ENCODE peak calls at places on chromosomes 16 and 17, in ten cellular contexts. One of them, this sample, is unnamed.

GRCh38 chr17:34658796-34659195 is 79.4 kb downstream of the TMEM132E start:
- DNase-seq in vagina: no peak
- DNase-seq in neural crest cell: no peak
- DNase-seq in body of pancreas: no peak
- DNase-seq in adrenal gland: no peak
- DNase-seq in dorsolateral prefrontal cortex: no peak
- DNase-seq in nephron progenitor cell: no peak
- DNase-seq in AG04450: no peak
- DNase-seq in activated CD8-positive, alpha-beta T cell treated with anti-CD3 and anti-CD28 coated beads for 36 hours: no peak
- DNase-seq in left ventricle myocardium inferior: no peak
- DNase-seq in this sample: no peak

GRCh38 chr17:64728041-64728695 is 66.1 kb upstream of the SMURF2 start:
- DNase-seq in vagina: no peak
- DNase-seq in neural crest cell: no peak
- DNase-seq in body of pancreas: no peak
- DNase-seq in adrenal gland: peak
- DNase-seq in dorsolateral prefrontal cortex: no peak
- DNase-seq in nephron progenitor cell: no peak
- DNase-seq in AG04450: no peak
- DNase-seq in activated CD8-positive, alpha-beta T cell treated with anti-CD3 and anti-CD28 coated beads for 36 hours: no peak
- DNase-seq in left ventricle myocardium inferior: no peak
- DNase-seq in this sample: no peak

GRCh38 chr17:75505152-75505409 is 10.3 kb downstream of the CASKIN2 start:
- DNase-seq in vagina: no peak
- DNase-seq in neural crest cell: no peak
- DNase-seq in body of pancreas: no peak
- DNase-seq in adrenal gland: no peak
- DNase-seq in dorsolateral prefrontal cortex: no peak
- DNase-seq in nephron progenitor cell: no peak
- DNase-seq in AG04450: no peak
- DNase-seq in activated CD8-positive, alpha-beta T cell treated with anti-CD3 and anti-CD28 coated beads for 36 hours: no peak
- DNase-seq in left ventricle myocardium inferior: no peak
- DNase-seq in this sample: no peak

GRCh38 chr17:36814958-36815357 is 122.3 kb upstream of the LHX1 start:
- DNase-seq in vagina: no peak
- DNase-seq in neural crest cell: no peak
- DNase-seq in body of pancreas: no peak
- DNase-seq in adrenal gland: no peak
- DNase-seq in dorsolateral prefrontal cortex: no peak
- DNase-seq in nephron progenitor cell: no peak
- DNase-seq in AG04450: no peak
- DNase-seq in activated CD8-positive, alpha-beta T cell treated with anti-CD3 and anti-CD28 coated beads for 36 hours: no peak
- DNase-seq in left ventricle myocardium inferior: no peak
- DNase-seq in this sample: no peak

GRCh38 chr16:78183886-78184553 is 84.6 kb downstream of the WWOX start:
- DNase-seq in vagina: no peak
- DNase-seq in neural crest cell: no peak
- DNase-seq in body of pancreas: no peak
- DNase-seq in adrenal gland: no peak
- DNase-seq in dorsolateral prefrontal cortex: peak
- DNase-seq in nephron progenitor cell: no peak
- DNase-seq in AG04450: no peak
- DNase-seq in activated CD8-positive, alpha-beta T cell treated with anti-CD3 and anti-CD28 coated beads for 36 hours: no peak
- DNase-seq in left ventricle myocardium inferior: no peak
- DNase-seq in this sample: peak

GRCh38 chr17:2881295-2881694 is 85.1 kb downstream of the RAP1GAP2 start:
- DNase-seq in vagina: no peak
- DNase-seq in neural crest cell: no peak
- DNase-seq in body of pancreas: no peak
- DNase-seq in adrenal gland: no peak
- DNase-seq in dorsolateral prefrontal cortex: no peak
- DNase-seq in nephron progenitor cell: no peak
- DNase-seq in AG04450: no peak
- DNase-seq in activated CD8-positive, alpha-beta T cell treated with anti-CD3 and anti-CD28 coated beads for 36 hours: no peak
- DNase-seq in left ventricle myocardium inferior: no peak
- DNase-seq in this sample: no peak

GRCh38 chr17:50459081-50459676 is 9.5 kb downstream of the CHAD start:
- DNase-seq in vagina: peak
- DNase-seq in neural crest cell: no peak
- DNase-seq in body of pancreas: no peak
- DNase-seq in adrenal gland: peak
- DNase-seq in dorsolateral prefrontal cortex: no peak
- DNase-seq in nephron progenitor cell: no peak
- DNase-seq in AG04450: no peak
- DNase-seq in activated CD8-positive, alpha-beta T cell treated with anti-CD3 and anti-CD28 coated beads for 36 hours: no peak
- DNase-seq in left ventricle myocardium inferior: no peak
- DNase-seq in this sample: no peak

GRCh38 chr17:65022751-65023421 is 33.7 kb downstream of the GNA13 start:
- DNase-seq in vagina: no peak
- DNase-seq in neural crest cell: no peak
- DNase-seq in body of pancreas: no peak
- DNase-seq in adrenal gland: no peak
- DNase-seq in dorsolateral prefrontal cortex: no peak
- DNase-seq in nephron progenitor cell: no peak
- DNase-seq in AG04450: no peak
- DNase-seq in activated CD8-positive, alpha-beta T cell treated with anti-CD3 and anti-CD28 coated beads for 36 hours: peak
- DNase-seq in left ventricle myocardium inferior: no peak
- DNase-seq in this sample: peak

GRCh38 chr16:19348578-19349315 is 63.2 kb downstream of the CLEC19A start:
- DNase-seq in vagina: no peak
- DNase-seq in neural crest cell: no peak
- DNase-seq in body of pancreas: no peak
- DNase-seq in adrenal gland: peak
- DNase-seq in dorsolateral prefrontal cortex: no peak
- DNase-seq in nephron progenitor cell: peak
- DNase-seq in AG04450: no peak
- DNase-seq in activated CD8-positive, alpha-beta T cell treated with anti-CD3 and anti-CD28 coated beads for 36 hours: no peak
- DNase-seq in left ventricle myocardium inferior: no peak
- DNase-seq in this sample: no peak

GRCh38 chr17:46922487-46922803 is 515 bp upstream of the GOSR2 start:
- DNase-seq in vagina: no peak
- DNase-seq in neural crest cell: no peak
- DNase-seq in body of pancreas: no peak
- DNase-seq in adrenal gland: no peak
- DNase-seq in dorsolateral prefrontal cortex: no peak
- DNase-seq in nephron progenitor cell: no peak
- DNase-seq in AG04450: no peak
- DNase-seq in activated CD8-positive, alpha-beta T cell treated with anti-CD3 and anti-CD28 coated beads for 36 hours: no peak
- DNase-seq in left ventricle myocardium inferior: no peak
- DNase-seq in this sample: no peak
- TF ChIP-seq CTCF in vagina: no peak
- TF ChIP-seq CTCF in neural crest cell: no peak
- TF ChIP-seq CTCF in body of pancreas: no peak
- TF ChIP-seq CTCF in adrenal gland: no peak
- TF ChIP-seq CTCF in dorsolateral prefrontal cortex: no peak
- TF ChIP-seq CTCF in nephron progenitor cell: no peak
- TF ChIP-seq CTCF in AG04450: no peak
- TF ChIP-seq CTCF in activated CD8-positive, alpha-beta T cell treated with anti-CD3 and anti-CD28 coated beads for 36 hours: no peak
- TF ChIP-seq CTCF in left ventricle myocardium inferior: no peak
- TF ChIP-seq CTCF in this sample: no peak

DNA sequence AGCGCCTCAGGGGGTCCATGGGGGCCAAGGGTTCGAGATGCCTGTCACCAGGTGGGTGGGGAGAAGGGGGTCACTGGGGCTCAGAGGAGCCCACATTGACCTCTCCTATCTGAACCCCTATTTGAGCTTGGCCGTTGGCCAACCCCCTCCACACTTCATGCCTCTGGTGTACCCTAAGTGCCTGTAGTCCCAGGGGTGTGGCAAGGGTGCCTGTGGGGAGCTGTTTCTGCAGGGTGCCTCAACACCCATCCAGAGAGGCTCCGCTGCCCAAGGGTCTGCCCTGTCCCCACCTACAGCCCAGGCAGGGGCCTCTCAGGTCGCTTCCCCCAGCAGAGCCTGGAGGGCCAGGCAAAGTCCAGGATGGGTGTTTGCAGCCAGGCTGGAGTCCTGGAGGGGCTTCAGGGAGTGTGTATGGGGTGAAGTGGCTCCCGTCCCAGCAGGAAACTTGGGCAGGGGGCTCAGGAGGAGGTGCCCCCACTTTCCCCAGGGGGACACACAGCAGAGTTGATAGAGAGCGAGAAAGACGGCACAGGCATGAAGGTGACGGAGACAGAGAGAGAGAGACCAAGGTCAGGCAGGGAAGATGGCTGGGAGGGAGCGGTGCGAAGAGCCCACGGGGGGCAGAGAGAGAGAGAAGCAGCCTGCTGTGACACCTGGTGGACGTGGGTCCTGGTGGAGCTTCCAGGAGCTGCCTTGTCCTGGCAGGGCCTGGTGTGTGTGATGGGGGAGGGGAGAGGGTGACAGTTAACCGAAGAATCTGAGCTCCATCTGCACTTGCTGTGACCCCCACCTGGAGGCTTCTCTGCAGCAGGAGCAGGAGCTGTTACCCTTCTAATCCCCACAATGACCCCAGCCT is at the start of gene SEPTIN12:
- DNase-seq in vagina: no peak
- DNase-seq in neural crest cell: no peak
- DNase-seq in body of pancreas: no peak
- DNase-seq in adrenal gland: no peak
- DNase-seq in dorsolateral prefrontal cortex: no peak
- DNase-seq in nephron progenitor cell: no peak
- DNase-seq in AG04450: no peak
- DNase-seq in activated CD8-positive, alpha-beta T cell treated with anti-CD3 and anti-CD28 coated beads for 36 hours: no peak
- DNase-seq in left ventricle myocardium inferior: no peak
- DNase-seq in this sample: no peak
- TF ChIP-seq CTCF in vagina: no peak
- TF ChIP-seq CTCF in neural crest cell: no peak
- TF ChIP-seq CTCF in body of pancreas: no peak
- TF ChIP-seq CTCF in adrenal gland: no peak
- TF ChIP-seq CTCF in dorsolateral prefrontal cortex: no peak
- TF ChIP-seq CTCF in nephron progenitor cell: no peak
- TF ChIP-seq CTCF in AG04450: no peak
- TF ChIP-seq CTCF in activated CD8-positive, alpha-beta T cell treated with anti-CD3 and anti-CD28 coated beads for 36 hours: no peak
- TF ChIP-seq CTCF in left ventricle myocardium inferior: no peak
- TF ChIP-seq CTCF in this sample: no peak

GRCh38 chr16:87549627-87550509 is 52.4 kb upstream of the JPH3 start:
- DNase-seq in vagina: no peak
- DNase-seq in neural crest cell: no peak
- DNase-seq in body of pancreas: no peak
- DNase-seq in adrenal gland: no peak
- DNase-seq in dorsolateral prefrontal cortex: no peak
- DNase-seq in nephron progenitor cell: no peak
- DNase-seq in AG04450: no peak
- DNase-seq in activated CD8-positive, alpha-beta T cell treated with anti-CD3 and anti-CD28 coated beads for 36 hours: no peak
- DNase-seq in left ventricle myocardium inferior: no peak
- DNase-seq in this sample: no peak

GRCh38 chr16:87551487-87551886 is 50.8 kb upstream of the JPH3 start:
- DNase-seq in vagina: no peak
- DNase-seq in neural crest cell: no peak
- DNase-seq in body of pancreas: no peak
- DNase-seq in adrenal gland: no peak
- DNase-seq in dorsolateral prefrontal cortex: no peak
- DNase-seq in nephron progenitor cell: no peak
- DNase-seq in AG04450: no peak
- DNase-seq in activated CD8-positive, alpha-beta T cell treated with anti-CD3 and anti-CD28 coated beads for 36 hours: no peak
- DNase-seq in left ventricle myocardium inferior: no peak
- DNase-seq in this sample: no peak

GRCh38 chr16:87550510-87550961 is 51.8 kb upstream of the JPH3 start:
- DNase-seq in vagina: no peak
- DNase-seq in neural crest cell: peak
- DNase-seq in body of pancreas: peak
- DNase-seq in adrenal gland: peak
- DNase-seq in dorsolateral prefrontal cortex: peak
- DNase-seq in nephron progenitor cell: peak
- DNase-seq in AG04450: no peak
- DNase-seq in activated CD8-positive, alpha-beta T cell treated with anti-CD3 and anti-CD28 coated beads for 36 hours: peak
- DNase-seq in left ventricle myocardium inferior: peak
- DNase-seq in this sample: no peak

GRCh38 chr16:87552072-87552718 is 50.1 kb upstream of the JPH3 start:
- DNase-seq in vagina: no peak
- DNase-seq in neural crest cell: no peak
- DNase-seq in body of pancreas: no peak
- DNase-seq in adrenal gland: no peak
- DNase-seq in dorsolateral prefrontal cortex: no peak
- DNase-seq in nephron progenitor cell: no peak
- DNase-seq in AG04450: no peak
- DNase-seq in activated CD8-positive, alpha-beta T cell treated with anti-CD3 and anti-CD28 coated beads for 36 hours: no peak
- DNase-seq in left ventricle myocardium inferior: no peak
- DNase-seq in this sample: no peak

DNA sequence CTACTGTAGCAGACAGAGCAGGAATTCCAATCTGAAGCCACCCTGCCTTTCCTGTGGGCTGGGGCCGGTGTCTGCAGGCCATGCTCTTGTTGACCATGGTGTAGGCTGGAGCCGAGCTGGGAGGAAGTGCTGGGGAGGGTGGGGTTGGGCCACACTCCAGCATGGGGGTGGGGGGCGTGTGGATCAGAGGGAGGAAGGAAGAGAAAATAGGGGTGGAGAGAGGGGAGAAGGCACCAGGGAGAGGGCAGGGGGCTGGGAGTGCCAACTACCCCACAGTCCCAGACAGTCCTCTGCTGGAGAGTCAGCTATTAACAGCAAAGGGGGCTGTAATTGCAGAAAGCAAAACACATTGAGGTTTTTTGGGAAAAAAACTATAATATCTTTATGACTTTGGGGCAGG is 54.2 kb upstream of the JPH3 start:
- DNase-seq in vagina: no peak
- DNase-seq in neural crest cell: no peak
- DNase-seq in body of pancreas: no peak
- DNase-seq in adrenal gland: no peak
- DNase-seq in dorsolateral prefrontal cortex: no peak
- DNase-seq in nephron progenitor cell: no peak
- DNase-seq in AG04450: no peak
- DNase-seq in activated CD8-positive, alpha-beta T cell treated with anti-CD3 and anti-CD28 coated beads for 36 hours: no peak
- DNase-seq in left ventricle myocardium inferior: no peak
- DNase-seq in this sample: no peak
- TF ChIP-seq CTCF in vagina: no peak
- TF ChIP-seq CTCF in neural crest cell: no peak
- TF ChIP-seq CTCF in body of pancreas: no peak
- TF ChIP-seq CTCF in adrenal gland: no peak
- TF ChIP-seq CTCF in dorsolateral prefrontal cortex: no peak
- TF ChIP-seq CTCF in nephron progenitor cell: no peak
- TF ChIP-seq CTCF in AG04450: no peak
- TF ChIP-seq CTCF in activated CD8-positive, alpha-beta T cell treated with anti-CD3 and anti-CD28 coated beads for 36 hours: no peak
- TF ChIP-seq CTCF in left ventricle myocardium inferior: no peak
- TF ChIP-seq CTCF in this sample: no peak

DNA sequence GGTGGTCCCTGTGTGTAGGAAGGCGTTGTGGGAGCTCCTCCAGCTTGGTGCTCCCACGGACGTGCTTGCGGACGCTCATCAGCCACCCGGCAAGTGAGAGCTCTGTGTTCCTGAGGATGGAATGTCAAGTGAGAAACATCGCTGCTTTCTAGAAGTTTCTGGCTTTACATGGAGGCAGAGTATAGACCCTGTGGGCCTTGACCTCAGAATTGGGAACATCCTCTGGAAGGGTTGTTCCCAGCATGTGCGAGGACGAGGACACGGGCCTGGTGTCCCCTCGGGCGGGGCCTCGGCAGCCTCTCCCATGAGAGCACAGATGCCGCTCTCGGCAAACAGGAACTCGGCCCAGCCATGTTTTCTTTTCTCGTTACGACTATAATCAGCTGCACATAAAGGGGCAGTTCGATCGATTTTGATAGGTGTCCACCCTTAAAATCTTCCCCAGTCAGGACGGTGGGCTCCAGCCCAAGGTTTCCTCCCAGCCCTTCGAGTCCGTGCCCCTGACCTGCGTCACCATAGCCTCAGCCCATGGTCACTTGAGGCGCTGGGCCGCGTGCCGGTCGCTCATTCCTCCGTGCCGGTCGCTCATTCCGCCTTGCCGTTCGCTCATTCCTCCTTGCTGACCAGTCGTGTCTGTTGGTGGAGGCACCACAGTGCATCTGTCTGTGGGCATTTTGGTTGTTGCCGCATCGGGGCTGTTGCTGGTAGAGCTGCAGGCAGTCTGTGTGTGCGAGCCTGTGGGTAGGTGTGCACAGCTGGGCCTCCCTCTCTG is 91.3 kb upstream of the ZNF750 start:
- DNase-seq in vagina: no peak
- DNase-seq in neural crest cell: no peak
- DNase-seq in body of pancreas: no peak
- DNase-seq in adrenal gland: no peak
- DNase-seq in dorsolateral prefrontal cortex: peak
- DNase-seq in nephron progenitor cell: no peak
- DNase-seq in AG04450: no peak
- DNase-seq in activated CD8-positive, alpha-beta T cell treated with anti-CD3 and anti-CD28 coated beads for 36 hours: no peak
- DNase-seq in left ventricle myocardium inferior: peak
- DNase-seq in this sample: no peak
- TF ChIP-seq CTCF in vagina: no peak
- TF ChIP-seq CTCF in neural crest cell: no peak
- TF ChIP-seq CTCF in body of pancreas: no peak
- TF ChIP-seq CTCF in adrenal gland: no peak
- TF ChIP-seq CTCF in dorsolateral prefrontal cortex: no peak
- TF ChIP-seq CTCF in nephron progenitor cell: no peak
- TF ChIP-seq CTCF in AG04450: no peak
- TF ChIP-seq CTCF in activated CD8-positive, alpha-beta T cell treated with anti-CD3 and anti-CD28 coated beads for 36 hours: no peak
- TF ChIP-seq CTCF in left ventricle myocardium inferior: no peak
- TF ChIP-seq CTCF in this sample: no peak

This sample was measured in astrocyte of the spinal cord.